ENCODE peak calls at places on chromosome 2, in seven cellular contexts. K, J, R, X, F, A and W are unnamed samples.

GRCh38 chr2:201070966-201071304 is 536 bp downstream of the HYCC2 start:
- DNase-seq in K (no peak), J (no peak), R (no peak), X (no peak), F (no peak), A (peak), W (no peak)

GRCh38 chr2:174025271-174026121 is 60.3 kb upstream of the SP3 start:
- DNase-seq in K (no peak), J (peak), R (no peak), X (no peak), F (peak), A (no peak), W (peak)

GRCh38 chr2:120472891-120473309 is 127.0 kb downstream of the INHBB start:
- DNase-seq in K (peak), J (no peak), R (no peak), X (no peak), F (no peak), A (peak), W (no peak)

GRCh38 chr2:127611076-127611925 is 34.7 kb upstream of the GPR17 start:
- DNase-seq in K (peak), J (no peak), R (no peak), X (no peak), F (no peak), A (no peak), W (no peak)

GRCh38 chr2:23662941-23663729 is 263.8 kb downstream of the ATAD2B start:
- DNase-seq in K (no peak), J (no peak), R (no peak), X (no peak), F (peak), A (no peak), W (no peak)

GRCh38 chr2:166539340-166540162 is 45.5 kb upstream of the SCN7A start:
- DNase-seq in K (peak), J (peak), R (peak), X (peak), F (no peak), A (peak), W (no peak)

GRCh38 chr2:45096996-45097395 is 87.7 kb upstream of the SIX2 start:
- DNase-seq in K (no peak), J (no peak), R (no peak), X (no peak), F (no peak), A (no peak), W (no peak)

GRCh38 chr2:240467659-240468299 is 32.3 kb downstream of the GPC1 start:
- DNase-seq in K (peak), J (peak), R (no peak), X (no peak), F (peak), A (no peak), W (no peak)

GRCh38 chr2:163735692-163736432 is at the start of gene FIGN:
- DNase-seq in K (peak), J (peak), R (no peak), X (no peak), F (peak), A (peak), W (no peak)

GRCh38 chr2:241064008-241064801 is 37.9 kb downstream of the MTERF4 start:
- DNase-seq in K (peak), J (no peak), R (peak), X (no peak), F (peak), A (peak), W (no peak)

GRCh38 chr2:3316456-3317276 is 61.0 kb downstream of the EIPR1 start:
- DNase-seq in K (no peak), J (no peak), R (no peak), X (no peak), F (no peak), A (no peak), W (no peak)

GRCh38 chr2:38978504-38978903 is 88.8 kb downstream of the ARHGEF33 start:
- DNase-seq in K (no peak), J (no peak), R (no peak), X (no peak), F (no peak), A (no peak), W (no peak)